ENCODE peak calls at places on chromosomes 1 and 21, in ten cellular contexts. D is psoas muscle, G is HFF-Myc, K is A549, X is cardiac fibroblast, R is GM13977, E is tibial nerve, P is fibroblast of lung, L is nephron progenitor cell, S is OCI-LY7. H is an unnamed sample.

GRCh38 chr1:184860535-184860934 is 105.9 kb upstream of the EDEM3 start:
- DNase-seq in D (no peak), K (no peak), X (no peak), P (no peak), L (no peak), E (no peak), R (no peak), S (no peak), G (no peak), H (no peak)

GRCh38 chr1:64112281-64112680 is 91.1 kb upstream of the UBE2U start:
- DNase-seq in X (peak), D (no peak), G (no peak), E (no peak), R (no peak), S (no peak), L (no peak), K (peak), P (peak), H (no peak)

GRCh38 chr1:76302711-76303347 is 228.3 kb downstream of the ST6GALNAC3 start:
- DNase-seq in G (no peak), E (no peak), P (no peak), R (no peak), L (no peak), K (no peak), S (no peak), D (no peak), X (no peak), H (no peak)

GRCh38 chr21:35940074-35940927 is 120.0 kb downstream of the SETD4 start:
- DNase-seq in R (peak), P (peak), E (peak), G (no peak), S (peak), X (peak), L (peak), D (peak), K (peak), H (peak)

GRCh38 chr1:3902546-3902945 is 2.5 kb upstream of the C1orf174 start:
- DNase-seq in E (no peak), X (no peak), P (no peak), L (no peak), D (no peak), K (no peak), G (no peak), R (no peak), S (peak), H (no peak)

GRCh38 chr1:234246638-234247116 is 126.6 kb upstream of the COA6 start:
- DNase-seq in S (no peak), P (no peak), D (no peak), L (no peak), G (no peak), K (no peak), X (no peak), R (peak), E (no peak), H (peak)

GRCh38 chr1:247054992-247055415 is 23.6 kb downstream of the ZNF670 start:
- DNase-seq in L (no peak), X (peak), S (no peak), D (no peak), R (no peak), K (no peak), G (no peak), E (no peak), P (peak), H (no peak)

GRCh38 chr1:235078927-235079381 is 49.7 kb downstream of the TOMM20 start:
- DNase-seq in X (peak), P (peak), G (no peak), D (no peak), L (no peak), S (no peak), E (no peak), K (peak), R (peak), H (no peak)

GRCh38 chr21:38985423-38986378 is 180.0 kb downstream of the ETS2 start:
- DNase-seq in G (peak), K (no peak), X (peak), R (peak), S (no peak), D (peak), E (peak), P (peak), L (peak), H (peak)

GRCh38 chr1:18632711-18633427 is 2.2 kb downstream of the PAX7 start:
- DNase-seq in G (no peak), X (no peak), R (no peak), P (no peak), L (peak), D (no peak), K (peak), S (no peak), E (no peak), H (no peak)

GRCh38 chr1:16019580-16020277 is 1.9 kb upstream of the HSPB7 start:
- DNase-seq in R (no peak), X (no peak), S (no peak), K (no peak), E (no peak), P (no peak), G (no peak), L (no peak), D (peak), H (no peak)

GRCh38 chr21:46394819-46395152 is 63.9 kb upstream of the DIP2A start:
- DNase-seq in L (no peak), X (no peak), D (peak), E (no peak), K (no peak), S (no peak), P (no peak), G (no peak), R (no peak), H (no peak)

GRCh38 chr1:246597340-246597739 is 31.1 kb downstream of the CNST start:
- DNase-seq in S (no peak), P (peak), G (peak), L (no peak), K (peak), R (no peak), E (no peak), X (peak), D (no peak), H (no peak)

GRCh38 chr1:87950369-87950768 is 621.7 kb downstream of the LMO4 start:
- DNase-seq in P (no peak), D (no peak), S (no peak), X (no peak), E (no peak), G (no peak), L (no peak), K (no peak), R (no peak), H (no peak)

GRCh38 chr1:219726480-219727272 is 113.8 kb upstream of the ZC3H11B start:
- DNase-seq in K (no peak), R (no peak), X (no peak), E (no peak), L (no peak), S (peak), D (no peak), G (no peak), P (no peak), H (no peak)

GRCh38 chr1:7420098-7420445 is 351.0 kb upstream of the VAMP3 start:
- DNase-seq in S (no peak), E (no peak), D (no peak), L (no peak), R (no peak), P (no peak), G (no peak), K (no peak), X (no peak), H (no peak)

GRCh38 chr1:1073743-1074587 is at the start of gene RNF223:
- DNase-seq in X (no peak), E (no peak), L (peak), K (no peak), S (no peak), R (no peak), G (no peak), P (no peak), D (no peak), H (no peak)

GRCh38 chr1:236550961-236551851 is 27.4 kb downstream of the LGALS8 start:
- DNase-seq in K (no peak), D (no peak), E (no peak), P (no peak), L (no peak), G (no peak), R (no peak), X (no peak), S (no peak), H (no peak)

GRCh38 chr1:21587602-21587953 is 78.4 kb downstream of the ALPL start:
- DNase-seq in S (no peak), R (no peak), E (no peak), G (no peak), X (no peak), L (no peak), P (no peak), D (no peak), K (no peak), H (no peak)

GRCh38 chr1:59776960-59777852 is 37.5 kb upstream of the HOOK1 start:
- DNase-seq in R (no peak), G (no peak), K (no peak), E (no peak), P (no peak), L (no peak), S (no peak), D (no peak), X (peak), H (no peak)

GRCh38 chr1:36085126-36085525 is 1.2 kb downstream of the TEKT2 start:
- DNase-seq in X (no peak), E (no peak), P (no peak), G (no peak), K (no peak), D (no peak), R (no peak), S (no peak), L (no peak), H (no peak)

GRCh38 chr1:11860083-11860482 is 1.3 kb upstream of the NPPB start:
- DNase-seq in L (no peak), G (no peak), X (no peak), S (no peak), D (no peak), R (no peak), K (no peak), E (no peak), P (no peak), H (no peak)

GRCh38 chr1:11858613-11858967 is at the start of gene NPPB:
- DNase-seq in P (no peak), D (no peak), K (no peak), E (no peak), G (no peak), X (no peak), R (no peak), L (no peak), S (no peak), H (no peak)

GRCh38 chr1:11860586-11860985 is 1.8 kb upstream of the NPPB start:
- DNase-seq in R (no peak), P (no peak), G (no peak), D (no peak), E (no peak), S (no peak), L (no peak), K (no peak), X (no peak), H (no peak)

GRCh38 chr1:11858158-11858557 is 587 bp downstream of the NPPB start:
- DNase-seq in K (no peak), L (no peak), R (no peak), G (no peak), S (no peak), P (no peak), D (no peak), E (no peak), X (no peak), H (no peak)

DNA sequence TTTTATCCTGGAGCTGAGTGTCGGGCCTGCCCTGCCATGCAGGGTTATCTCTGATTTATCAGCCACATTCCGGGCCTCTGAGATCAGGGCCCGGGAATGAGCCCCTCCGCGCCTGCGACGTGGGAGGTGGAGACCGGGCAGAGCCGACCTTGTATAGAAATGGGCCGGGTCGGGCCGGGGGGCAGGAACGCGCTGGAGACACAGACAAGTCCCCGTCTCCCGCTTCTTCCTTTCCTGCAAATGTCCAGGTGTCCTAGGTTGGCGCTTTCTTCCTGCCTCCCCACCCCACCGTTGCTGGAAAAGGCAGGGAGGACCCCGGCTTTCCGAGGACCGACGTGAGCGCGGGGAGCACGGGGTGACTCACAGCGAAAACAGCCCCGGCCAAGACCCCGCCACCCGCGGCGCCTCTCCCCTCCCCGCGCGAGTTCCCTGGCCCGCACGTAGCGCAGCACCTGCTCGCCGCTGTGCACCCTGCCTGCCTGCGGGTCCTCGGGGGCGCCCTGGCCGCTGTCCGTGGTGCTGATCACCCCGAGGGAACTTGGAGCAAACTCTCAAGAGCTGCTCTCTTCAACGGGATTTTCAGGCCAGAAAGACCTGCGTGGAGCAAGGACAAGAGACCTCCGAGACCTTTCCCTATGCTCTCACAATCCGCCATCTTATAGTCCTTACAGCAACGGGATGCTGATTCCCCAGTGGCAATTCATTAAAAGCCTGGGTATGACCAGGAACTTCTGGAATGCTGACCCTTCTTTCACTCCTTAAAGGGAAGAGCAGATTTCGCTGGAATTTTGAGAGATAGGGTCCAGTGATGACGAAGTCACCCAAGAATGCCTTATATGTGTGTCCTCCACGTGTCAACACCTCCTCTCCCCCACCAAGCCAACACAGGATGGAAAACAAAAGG is 475 bp upstream of the NPPB start:
- DNase-seq in S (peak), D (peak), R (peak), L (peak), P (peak), E (no peak), G (no peak), K (peak), X (peak), H (peak)
- TF ChIP-seq CTCF in S (peak), D (peak), R (peak), L (peak), P (peak), E (no peak), G (no peak), K (no peak), X (peak), H (no peak)

DNA sequence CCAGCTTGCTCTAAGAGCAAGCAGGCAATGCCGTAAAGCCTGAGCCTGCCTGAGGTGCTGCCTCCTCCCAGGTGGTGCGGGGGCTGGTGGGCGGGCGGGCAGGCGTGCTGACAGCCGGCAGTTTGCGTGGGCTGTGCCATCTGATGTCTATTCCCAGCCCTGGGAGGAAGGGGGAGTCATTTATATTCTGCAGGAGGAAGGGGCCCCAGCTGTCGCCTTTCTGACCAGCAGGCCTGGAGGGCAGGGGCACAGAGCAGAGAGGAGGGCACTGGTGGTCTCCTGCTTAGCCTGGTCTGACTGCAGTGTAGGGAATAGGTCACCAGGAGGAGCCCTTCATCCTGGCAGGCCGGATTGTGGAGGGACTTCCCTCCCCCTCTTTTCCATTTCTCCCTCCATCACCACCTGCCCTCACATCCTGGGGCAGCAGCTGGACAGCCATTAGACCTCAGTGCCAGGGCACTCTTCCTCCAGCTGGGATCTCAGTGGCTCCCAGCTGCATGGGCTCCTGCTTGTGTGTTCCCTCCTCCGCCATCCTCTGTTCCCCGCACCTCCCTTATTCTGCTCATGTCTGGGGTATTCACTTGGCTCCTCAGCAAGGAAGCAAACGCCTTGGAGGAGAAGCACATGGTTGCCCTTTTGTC is 4.4 kb downstream of the CYB561D1 start:
- DNase-seq in K (peak), G (no peak), S (peak), L (peak), R (no peak), D (no peak), E (no peak), P (peak), X (peak), H (no peak)
- TF ChIP-seq CTCF in K (peak), G (peak), S (peak), L (peak), R (peak), D (peak), E (peak), P (peak), X (peak), H (peak)

DNA sequence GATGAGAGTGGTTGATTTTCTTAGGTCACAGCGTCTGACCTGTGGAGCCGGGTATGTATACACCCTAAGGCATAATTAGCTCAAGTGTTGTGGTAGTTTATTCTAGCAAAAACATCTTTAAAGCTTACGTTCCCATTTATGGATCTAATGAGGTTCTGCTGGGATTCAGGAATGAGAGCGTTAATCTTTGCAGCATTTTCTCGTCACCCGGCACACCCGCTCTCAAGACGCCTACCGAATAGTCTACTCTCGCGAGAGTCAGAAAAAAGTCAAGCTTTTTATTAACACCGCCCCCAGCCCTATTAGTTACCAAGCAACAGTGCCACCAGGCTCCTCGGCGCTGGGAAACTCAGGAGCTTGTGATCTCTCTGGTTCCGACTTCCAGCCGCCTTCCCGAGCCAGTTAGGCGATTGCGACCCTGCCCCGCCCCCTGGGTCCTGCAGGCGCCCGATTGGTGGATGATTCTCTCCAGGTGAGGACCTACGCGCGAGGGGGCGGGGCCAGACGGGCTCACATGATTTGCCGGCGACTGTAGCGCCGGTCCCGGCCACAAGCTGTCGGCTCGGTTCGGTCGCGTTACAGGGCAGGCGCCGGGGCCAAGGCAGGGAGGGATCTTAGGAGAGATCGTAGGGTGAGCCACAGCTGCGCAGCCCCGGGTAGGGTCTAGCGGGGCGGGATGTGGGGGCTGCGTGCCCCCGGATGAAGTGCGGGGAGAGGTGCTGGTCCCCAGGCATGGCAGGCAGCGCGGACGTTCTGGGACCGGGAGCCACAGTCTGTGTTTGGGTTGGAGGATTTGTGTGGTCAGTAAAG is at the start of gene PFKFB2:
- DNase-seq in R (peak), X (peak), G (peak), K (peak), E (peak), D (peak), S (peak), P (peak), L (peak), H (peak)
- TF ChIP-seq CTCF in R (no peak), X (peak), G (no peak), K (no peak), E (peak), D (no peak), S (peak), P (peak), L (no peak), H (no peak)

GRCh38 chr1:11294951-11295350 is 22.0 kb downstream of the UBIAD1 start:
- DNase-seq in D (no peak), S (no peak), G (no peak), P (no peak), X (no peak), E (no peak), K (no peak), R (no peak), L (no peak), H (no peak)

GRCh38 chr1:11293856-11294255 is 20.9 kb downstream of the UBIAD1 start:
- DNase-seq in D (no peak), L (no peak), X (no peak), G (no peak), K (no peak), R (no peak), E (no peak), P (no peak), S (no peak), H (no peak)

GRCh38 chr1:11298390-11299224 is 25.6 kb downstream of the UBIAD1 start:
- DNase-seq in X (no peak), G (no peak), S (no peak), D (peak), R (no peak), K (no peak), E (no peak), P (no peak), L (no peak), H (no peak)

GRCh38 chr1:11299225-11299574 is 26.2 kb downstream of the UBIAD1 start:
- DNase-seq in E (no peak), S (no peak), G (no peak), L (no peak), K (no peak), D (no peak), X (no peak), P (no peak), R (no peak), H (no peak)

DNA sequence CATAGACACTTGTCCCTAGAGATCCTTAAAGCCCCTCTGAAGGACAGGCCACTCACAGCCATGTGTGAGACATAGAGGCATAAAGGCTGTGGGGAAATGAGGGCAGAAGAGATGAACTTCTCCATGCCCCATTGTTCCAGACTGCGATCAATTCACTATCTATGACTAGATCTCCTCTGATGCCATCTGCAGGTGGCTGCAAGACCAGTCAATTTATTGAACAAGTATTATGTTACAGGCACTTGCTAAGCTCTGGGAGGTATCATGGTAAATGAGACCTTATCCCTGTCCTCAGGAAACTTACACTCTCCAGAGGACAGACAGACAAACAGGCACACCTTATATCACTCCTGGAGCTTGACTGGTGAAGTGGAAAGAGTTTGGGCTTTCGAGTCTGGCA is 22.9 kb downstream of the UBIAD1 start:
- DNase-seq in L (no peak), E (no peak), R (no peak), P (no peak), S (no peak), G (no peak), D (no peak), K (no peak), X (no peak), H (no peak)
- TF ChIP-seq CTCF in L (no peak), E (no peak), R (no peak), P (no peak), S (peak), G (no peak), D (no peak), K (no peak), X (no peak), H (no peak)

GRCh38 chr1:231829332-231829731 is 202.7 kb downstream of the DISC1 start:
- DNase-seq in G (no peak), K (no peak), E (no peak), L (no peak), X (no peak), R (no peak), D (no peak), S (no peak), P (no peak), H (no peak)
- TF ChIP-seq CTCF in G (no peak), K (no peak), E (no peak), L (no peak), X (no peak), R (no peak), D (no peak), S (no peak), P (no peak), H (no peak)

H was measured in GM10248.